ENCODE peak calls at places on chromosomes 4 and X, in ten cellular contexts. Z, U, M, F, E, C, R, H, P and B are unnamed samples.

GRCh38 chrX:111868726-111869638 is 7.0 kb upstream of the TRPC5OS start:
- DNase-seq in Z (no peak), U (no peak), M (no peak), F (no peak), E (no peak), C (no peak), R (peak), H (no peak), P (no peak), B (no peak)

GRCh38 chr4:74098628-74098995 is 383 bp downstream of the CXCL2 start:
- DNase-seq in Z (no peak), U (no peak), M (no peak), F (no peak), E (no peak), C (no peak), R (no peak), H (no peak), P (no peak), B (no peak)

GRCh38 chr4:176498857-176499256 is 179.1 kb downstream of the SPCS3 start:
- DNase-seq in Z (no peak), U (no peak), M (no peak), F (no peak), E (no peak), C (no peak), R (no peak), H (no peak), P (peak), B (no peak)

GRCh38 chr4:107718351-107718965 is 1.6 kb downstream of the PAPSS1 start:
- DNase-seq in Z (no peak), U (peak), M (peak), F (no peak), E (no peak), C (no peak), R (peak), H (no peak), P (no peak), B (no peak)

GRCh38 chr4:61446957-61447356 is 246.8 kb downstream of the ADGRL3 start:
- DNase-seq in Z (no peak), U (no peak), M (no peak), F (no peak), E (no peak), C (no peak), R (no peak), H (no peak), P (no peak), B (no peak)

GRCh38 chr4:180150818-180151217 is 2092.4 kb upstream of the TENM3 start:
- DNase-seq in Z (no peak), U (peak), M (no peak), F (no peak), E (no peak), C (no peak), R (no peak), H (no peak), P (peak), B (no peak)

GRCh38 chr4:75484195-75484594 is 30.0 kb downstream of the RCHY1 start:
- DNase-seq in Z (no peak), U (no peak), M (no peak), F (no peak), E (no peak), C (no peak), R (no peak), H (no peak), P (no peak), B (no peak)

GRCh38 chr4:181952478-181952877 is 290.7 kb upstream of the TENM3 start:
- DNase-seq in Z (no peak), U (no peak), M (peak), F (no peak), E (no peak), C (no peak), R (no peak), H (no peak), P (peak), B (peak)

GRCh38 chrX:40299502-40300118 is 201.9 kb upstream of the BCOR start:
- DNase-seq in Z (no peak), U (no peak), M (no peak), F (no peak), E (no peak), C (no peak), R (peak), H (peak), P (no peak), B (no peak)

GRCh38 chrX:140983730-140984129 is 18.7 kb upstream of the SPANXB1 start:
- DNase-seq in Z (no peak), U (no peak), M (no peak), F (no peak), E (no peak), C (no peak), R (no peak), H (no peak), P (peak), B (no peak)

GRCh38 chr4:7564242-7564641 is 129.5 kb upstream of the PSAPL1 start:
- DNase-seq in Z (no peak), U (no peak), M (no peak), F (no peak), E (no peak), C (no peak), R (no peak), H (no peak), P (no peak), B (no peak)

GRCh38 chr4:87321888-87322287 is 794 bp downstream of the HSD17B13 start:
- DNase-seq in Z (no peak), U (no peak), M (no peak), F (no peak), E (no peak), C (no peak), R (no peak), H (no peak), P (no peak), B (no peak)

GRCh38 chr4:37876156-37876555 is 14.7 kb upstream of the TBC1D1 start:
- DNase-seq in Z (no peak), U (no peak), M (no peak), F (no peak), E (no peak), C (no peak), R (no peak), H (no peak), P (no peak), B (no peak)

GRCh38 chr4:176791591-176792347 is 953 bp downstream of the VEGFC start:
- DNase-seq in Z (no peak), U (no peak), M (no peak), F (no peak), E (no peak), C (no peak), R (peak), H (no peak), P (peak), B (peak)

GRCh38 chr4:164571593-164572385 is 182.1 kb upstream of the SMIM31 start:
- DNase-seq in Z (no peak), U (no peak), M (no peak), F (no peak), E (no peak), C (no peak), R (no peak), H (no peak), P (no peak), B (no peak)

GRCh38 chr4:78954048-78954666 is 14.9 kb upstream of the PAQR3 start:
- DNase-seq in Z (no peak), U (no peak), M (no peak), F (peak), E (no peak), C (peak), R (no peak), H (no peak), P (peak), B (no peak)

GRCh38 chrX:126770179-126770578 is 49.4 kb upstream of the PRR32 start:
- DNase-seq in Z (no peak), U (peak), M (no peak), F (peak), E (no peak), C (peak), R (no peak), H (no peak), P (peak), B (no peak)

GRCh38 chr4:95572304-95572991 is 23.7 kb upstream of the UNC5C start:
- DNase-seq in Z (no peak), U (no peak), M (no peak), F (no peak), E (no peak), C (no peak), R (no peak), H (no peak), P (no peak), B (no peak)